ENCODE peak calls at places on chromosomes 5 and 9, in eight cellular contexts. One of them, this sample, is unnamed.
A peak's percentile ranks its signal among the peaks of the same experiment; 100 is the strongest.

GRCh38 chr9:70020217-70020616 is 23.4 kb upstream of the MAMDC2 start:
- DNase-seq in colonic mucosa: no peak
- DNase-seq in transverse colon: no peak
- DNase-seq in AG04449: no peak
- DNase-seq in uterus: no peak
- DNase-seq in mammary epithelial cell: no peak
- DNase-seq in mesothelial cell of epicardium: no peak
- DNase-seq in IMR-90: no peak
- DNase-seq in this sample: no peak

GRCh38 chr5:111734597-111734996 is 22.4 kb downstream of the NREP start:
- DNase-seq in colonic mucosa: no peak
- DNase-seq in transverse colon: no peak
- DNase-seq in AG04449: no peak
- DNase-seq in uterus: no peak
- DNase-seq in mammary epithelial cell: no peak
- DNase-seq in mesothelial cell of epicardium: no peak
- DNase-seq in IMR-90: no peak
- DNase-seq in this sample: no peak

GRCh38 chr9:97519441-97519970 is 18.0 kb downstream of the TMOD1 start:
- DNase-seq in colonic mucosa: no peak
- DNase-seq in transverse colon: no peak
- DNase-seq in AG04449: no peak
- DNase-seq in uterus: no peak
- DNase-seq in mammary epithelial cell: no peak
- DNase-seq in mesothelial cell of epicardium: no peak
- DNase-seq in IMR-90: no peak
- DNase-seq in this sample: no peak

GRCh38 chr5:59745422-59745863 is 148.1 kb downstream of the PDE4D start:
- DNase-seq in colonic mucosa: peak; percentile 27
- DNase-seq in transverse colon: peak; percentile 32
- DNase-seq in AG04449: no peak
- DNase-seq in uterus: peak; percentile 32
- DNase-seq in mammary epithelial cell: peak; percentile 74
- DNase-seq in mesothelial cell of epicardium: no peak
- DNase-seq in IMR-90: peak; percentile 66
- DNase-seq in this sample: no peak

GRCh38 chr5:31396611-31397295 is 135.1 kb downstream of the DROSHA start:
- DNase-seq in colonic mucosa: no peak
- DNase-seq in transverse colon: no peak
- DNase-seq in AG04449: no peak
- DNase-seq in uterus: no peak
- DNase-seq in mammary epithelial cell: no peak
- DNase-seq in mesothelial cell of epicardium: no peak
- DNase-seq in IMR-90: no peak
- DNase-seq in this sample: no peak

GRCh38 chr9:72589684-72590555 is 68.5 kb downstream of the TMC1 start:
- DNase-seq in colonic mucosa: no peak
- DNase-seq in transverse colon: no peak
- DNase-seq in AG04449: no peak
- DNase-seq in uterus: no peak
- DNase-seq in mammary epithelial cell: no peak
- DNase-seq in mesothelial cell of epicardium: no peak
- DNase-seq in IMR-90: peak; percentile 16
- DNase-seq in this sample: no peak

GRCh38 chr9:92141144-92142129 is 26.2 kb upstream of the SPTLC1 start:
- DNase-seq in colonic mucosa: no peak
- DNase-seq in transverse colon: no peak
- DNase-seq in AG04449: no peak
- DNase-seq in uterus: peak; percentile 59
- DNase-seq in mammary epithelial cell: peak; percentile 43
- DNase-seq in mesothelial cell of epicardium: peak; percentile 72
- DNase-seq in IMR-90: no peak
- DNase-seq in this sample: no peak

GRCh38 chr9:119412399-119412798 is 43.2 kb upstream of the BRINP1 start:
- DNase-seq in colonic mucosa: no peak
- DNase-seq in transverse colon: no peak
- DNase-seq in AG04449: no peak
- DNase-seq in uterus: no peak
- DNase-seq in mammary epithelial cell: peak; percentile 32
- DNase-seq in mesothelial cell of epicardium: peak; percentile 39
- DNase-seq in IMR-90: no peak
- DNase-seq in this sample: no peak

GRCh38 chr5:174328626-174329299 is 283.3 kb downstream of the NSG2 start:
- DNase-seq in colonic mucosa: no peak
- DNase-seq in transverse colon: no peak
- DNase-seq in AG04449: no peak
- DNase-seq in uterus: no peak
- DNase-seq in mammary epithelial cell: peak; percentile 59
- DNase-seq in mesothelial cell of epicardium: peak; percentile 62
- DNase-seq in IMR-90: peak; percentile 25
- DNase-seq in this sample: no peak

GRCh38 chr5:168047669-168048111 is 243.8 kb upstream of the WWC1 start:
- DNase-seq in colonic mucosa: no peak
- DNase-seq in transverse colon: no peak
- DNase-seq in AG04449: no peak
- DNase-seq in uterus: no peak
- DNase-seq in mammary epithelial cell: no peak
- DNase-seq in mesothelial cell of epicardium: peak; percentile 42
- DNase-seq in IMR-90: no peak
- DNase-seq in this sample: no peak

GRCh38 chr9:94801685-94802084 is 75.2 kb downstream of the AOPEP start:
- DNase-seq in colonic mucosa: no peak
- DNase-seq in transverse colon: no peak
- DNase-seq in AG04449: no peak
- DNase-seq in uterus: no peak
- DNase-seq in mammary epithelial cell: peak; percentile 29
- DNase-seq in mesothelial cell of epicardium: no peak
- DNase-seq in IMR-90: peak; percentile 58
- DNase-seq in this sample: no peak

GRCh38 chr9:116275418-116276295 is 122.1 kb downstream of the PAPPA start:
- DNase-seq in colonic mucosa: no peak
- DNase-seq in transverse colon: no peak
- DNase-seq in AG04449: no peak
- DNase-seq in uterus: no peak
- DNase-seq in mammary epithelial cell: no peak
- DNase-seq in mesothelial cell of epicardium: no peak
- DNase-seq in IMR-90: peak; percentile 71
- DNase-seq in this sample: no peak

GRCh38 chr9:13621871-13622564 is 342.5 kb upstream of the MPDZ start:
- DNase-seq in colonic mucosa: no peak
- DNase-seq in transverse colon: no peak
- DNase-seq in AG04449: no peak
- DNase-seq in uterus: no peak
- DNase-seq in mammary epithelial cell: no peak
- DNase-seq in mesothelial cell of epicardium: no peak
- DNase-seq in IMR-90: no peak
- DNase-seq in this sample: no peak

GRCh38 chr9:107933042-107933441 is 443.5 kb upstream of the KLF4 start:
- DNase-seq in colonic mucosa: no peak
- DNase-seq in transverse colon: no peak
- DNase-seq in AG04449: no peak
- DNase-seq in uterus: no peak
- DNase-seq in mammary epithelial cell: peak; percentile 38
- DNase-seq in mesothelial cell of epicardium: no peak
- DNase-seq in IMR-90: peak; percentile 40
- DNase-seq in this sample: no peak

GRCh38 chr9:2087500-2088313 is 72.6 kb downstream of the SMARCA2 start:
- DNase-seq in colonic mucosa: no peak
- DNase-seq in transverse colon: no peak
- DNase-seq in AG04449: no peak
- DNase-seq in uterus: no peak
- DNase-seq in mammary epithelial cell: peak; percentile 50
- DNase-seq in mesothelial cell of epicardium: no peak
- DNase-seq in IMR-90: peak; percentile 52
- DNase-seq in this sample: no peak

GRCh38 chr5:168356592-168356991 is 65.1 kb downstream of the WWC1 start:
- DNase-seq in colonic mucosa: no peak
- DNase-seq in transverse colon: no peak
- DNase-seq in AG04449: no peak
- DNase-seq in uterus: no peak
- DNase-seq in mammary epithelial cell: no peak
- DNase-seq in mesothelial cell of epicardium: no peak
- DNase-seq in IMR-90: no peak
- DNase-seq in this sample: no peak

GRCh38 chr5:107129051-107129450 is 541.7 kb downstream of the EFNA5 start:
- DNase-seq in colonic mucosa: no peak
- DNase-seq in transverse colon: no peak
- DNase-seq in AG04449: no peak
- DNase-seq in uterus: no peak
- DNase-seq in mammary epithelial cell: no peak
- DNase-seq in mesothelial cell of epicardium: no peak
- DNase-seq in IMR-90: peak; percentile 43
- DNase-seq in this sample: no peak

GRCh38 chr5:150412319-150413175 is at the start of gene CD74:
- DNase-seq in colonic mucosa: peak; percentile 84
- DNase-seq in transverse colon: peak; percentile 92
- DNase-seq in AG04449: no peak
- DNase-seq in uterus: peak; percentile 75
- DNase-seq in mammary epithelial cell: peak; percentile 64
- DNase-seq in mesothelial cell of epicardium: peak; percentile 72
- DNase-seq in IMR-90: peak; percentile 20
- DNase-seq in this sample: peak; percentile 93

GRCh38 chr9:110114888-110115259 is 93.1 kb downstream of the C9orf152 start:
- DNase-seq in colonic mucosa: no peak
- DNase-seq in transverse colon: no peak
- DNase-seq in AG04449: no peak
- DNase-seq in uterus: no peak
- DNase-seq in mammary epithelial cell: no peak
- DNase-seq in mesothelial cell of epicardium: no peak
- DNase-seq in IMR-90: peak; percentile 44
- DNase-seq in this sample: no peak

GRCh38 chr9:68951879-68952659 is 61.8 kb downstream of the PRKACG start:
- DNase-seq in colonic mucosa: no peak
- DNase-seq in transverse colon: no peak
- DNase-seq in AG04449: no peak
- DNase-seq in uterus: no peak
- DNase-seq in mammary epithelial cell: no peak
- DNase-seq in mesothelial cell of epicardium: no peak
- DNase-seq in IMR-90: no peak
- DNase-seq in this sample: no peak

GRCh38 chr5:74954919-74955318 is 88.7 kb upstream of the FAM169A start:
- DNase-seq in colonic mucosa: no peak
- DNase-seq in transverse colon: no peak
- DNase-seq in AG04449: no peak
- DNase-seq in uterus: no peak
- DNase-seq in mammary epithelial cell: peak; percentile 44
- DNase-seq in mesothelial cell of epicardium: no peak
- DNase-seq in IMR-90: peak; percentile 82
- DNase-seq in this sample: no peak

GRCh38 chr5:135129307-135129706 is 95.3 kb upstream of the PITX1 start:
- DNase-seq in colonic mucosa: no peak
- DNase-seq in transverse colon: no peak
- DNase-seq in AG04449: no peak
- DNase-seq in uterus: no peak
- DNase-seq in mammary epithelial cell: no peak
- DNase-seq in mesothelial cell of epicardium: no peak
- DNase-seq in IMR-90: no peak
- DNase-seq in this sample: no peak

GRCh38 chr5:98839469-98840383 is 66.3 kb downstream of the RGMB start:
- DNase-seq in colonic mucosa: peak; percentile 24
- DNase-seq in transverse colon: no peak
- DNase-seq in AG04449: no peak
- DNase-seq in uterus: no peak
- DNase-seq in mammary epithelial cell: no peak
- DNase-seq in mesothelial cell of epicardium: no peak
- DNase-seq in IMR-90: no peak
- DNase-seq in this sample: no peak
- TF ChIP-seq CTCF in colonic mucosa: no peak
- TF ChIP-seq CTCF in transverse colon: peak; percentile 19
- TF ChIP-seq CTCF in AG04449: no peak
- TF ChIP-seq CTCF in uterus: no peak
- TF ChIP-seq CTCF in mammary epithelial cell: peak; percentile 36
- TF ChIP-seq CTCF in mesothelial cell of epicardium: no peak
- TF ChIP-seq CTCF in IMR-90: peak; percentile 16
- TF ChIP-seq CTCF in this sample: peak; percentile 46

GRCh38 chr5:170694911-170695310 is 88.6 kb upstream of the GABRP start:
- DNase-seq in colonic mucosa: no peak
- DNase-seq in transverse colon: no peak
- DNase-seq in AG04449: no peak
- DNase-seq in uterus: no peak
- DNase-seq in mammary epithelial cell: no peak
- DNase-seq in mesothelial cell of epicardium: no peak
- DNase-seq in IMR-90: no peak
- DNase-seq in this sample: no peak

GRCh38 chr5:170693701-170694100 is 89.8 kb upstream of the GABRP start:
- DNase-seq in colonic mucosa: no peak
- DNase-seq in transverse colon: no peak
- DNase-seq in AG04449: no peak
- DNase-seq in uterus: no peak
- DNase-seq in mammary epithelial cell: no peak
- DNase-seq in mesothelial cell of epicardium: no peak
- DNase-seq in IMR-90: no peak
- DNase-seq in this sample: no peak

GRCh38 chr5:170697031-170697430 is 86.5 kb upstream of the GABRP start:
- DNase-seq in colonic mucosa: no peak
- DNase-seq in transverse colon: no peak
- DNase-seq in AG04449: no peak
- DNase-seq in uterus: no peak
- DNase-seq in mammary epithelial cell: no peak
- DNase-seq in mesothelial cell of epicardium: no peak
- DNase-seq in IMR-90: no peak
- DNase-seq in this sample: no peak

DNA sequence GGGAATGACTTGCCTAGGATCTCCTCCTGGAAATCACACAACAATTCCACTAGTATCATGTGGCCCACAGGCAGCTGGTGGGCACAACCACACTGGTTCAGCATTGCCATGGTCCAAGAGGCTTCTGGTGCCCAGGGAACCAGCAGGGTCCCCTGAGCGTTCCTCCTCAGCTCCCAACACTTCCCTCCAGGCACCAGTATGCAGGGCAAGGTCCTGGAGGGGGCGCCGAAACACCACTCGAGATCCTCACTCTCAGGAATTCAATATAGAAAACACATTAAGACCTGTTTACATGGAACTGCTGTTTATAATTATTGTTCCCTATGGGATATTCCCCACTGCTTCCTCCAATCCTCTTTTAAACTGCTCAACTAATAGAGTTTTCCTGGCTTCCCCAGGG is 91.9 kb upstream of the GABRP start:
- DNase-seq in colonic mucosa: no peak
- DNase-seq in transverse colon: no peak
- DNase-seq in AG04449: no peak
- DNase-seq in uterus: no peak
- DNase-seq in mammary epithelial cell: no peak
- DNase-seq in mesothelial cell of epicardium: no peak
- DNase-seq in IMR-90: no peak
- DNase-seq in this sample: no peak
- TF ChIP-seq CTCF in colonic mucosa: no peak
- TF ChIP-seq CTCF in transverse colon: no peak
- TF ChIP-seq CTCF in AG04449: no peak
- TF ChIP-seq CTCF in uterus: no peak
- TF ChIP-seq CTCF in mammary epithelial cell: no peak
- TF ChIP-seq CTCF in mesothelial cell of epicardium: no peak
- TF ChIP-seq CTCF in IMR-90: no peak
- TF ChIP-seq CTCF in this sample: no peak

GRCh38 chr9:82532504-82532903 is 530.4 kb downstream of the RASEF start:
- DNase-seq in colonic mucosa: no peak
- DNase-seq in transverse colon: no peak
- DNase-seq in AG04449: no peak
- DNase-seq in uterus: no peak
- DNase-seq in mammary epithelial cell: peak; percentile 4
- DNase-seq in mesothelial cell of epicardium: no peak
- DNase-seq in IMR-90: peak; percentile 19
- DNase-seq in this sample: no peak
- TF ChIP-seq CTCF in colonic mucosa: no peak
- TF ChIP-seq CTCF in transverse colon: no peak
- TF ChIP-seq CTCF in AG04449: no peak
- TF ChIP-seq CTCF in uterus: peak; percentile 33
- TF ChIP-seq CTCF in mammary epithelial cell: peak; percentile 52
- TF ChIP-seq CTCF in mesothelial cell of epicardium: no peak
- TF ChIP-seq CTCF in IMR-90: peak; percentile 35
- TF ChIP-seq CTCF in this sample: no peak

GRCh38 chr5:139649082-139649991 is 1.2 kb downstream of the CXXC5 start:
- DNase-seq in colonic mucosa: no peak
- DNase-seq in transverse colon: peak; percentile 32
- DNase-seq in AG04449: no peak
- DNase-seq in uterus: no peak
- DNase-seq in mammary epithelial cell: no peak
- DNase-seq in mesothelial cell of epicardium: no peak
- DNase-seq in IMR-90: no peak
- DNase-seq in this sample: peak; percentile 34
- TF ChIP-seq CTCF in colonic mucosa: no peak
- TF ChIP-seq CTCF in transverse colon: no peak
- TF ChIP-seq CTCF in AG04449: peak; percentile 4
- TF ChIP-seq CTCF in uterus: no peak
- TF ChIP-seq CTCF in mammary epithelial cell: no peak
- TF ChIP-seq CTCF in mesothelial cell of epicardium: no peak
- TF ChIP-seq CTCF in IMR-90: peak; percentile 2
- TF ChIP-seq CTCF in this sample: peak; percentile 11